ENCODE peak calls at places on chromosomes 4 and X, in four cellular contexts. One of them, this sample, is unnamed.

GRCh38 chr4:5890063-5890727 is 2.7 kb downstream of the CRMP1 start:
- DNase-seq in cardiac muscle cell: peak; percentile 72
- DNase-seq in left ventricle myocardium inferior: no peak
- DNase-seq in kidney: no peak
- DNase-seq in this sample: no peak

GRCh38 chr4:158159054-158159717 is 13.6 kb downstream of the GASK1B start:
- DNase-seq in left ventricle myocardium inferior: no peak
- DNase-seq in cardiac muscle cell: no peak
- DNase-seq in kidney: no peak
- DNase-seq in this sample: no peak

GRCh38 chrX:56764153-56764974 is 35.3 kb downstream of the NBDY start:
- DNase-seq in left ventricle myocardium inferior: no peak
- DNase-seq in kidney: peak; percentile 91
- DNase-seq in cardiac muscle cell: peak; percentile 41
- DNase-seq in this sample: peak; percentile 21

GRCh38 chr4:172982151-172982590 is 186.4 kb upstream of the GALNT7 start:
- DNase-seq in kidney: no peak
- DNase-seq in left ventricle myocardium inferior: no peak
- DNase-seq in cardiac muscle cell: no peak
- DNase-seq in this sample: no peak

GRCh38 chrX:72130762-72131231 is 918 bp downstream of the RTL5 start:
- DNase-seq in left ventricle myocardium inferior: no peak
- DNase-seq in cardiac muscle cell: no peak
- DNase-seq in kidney: peak; percentile 80
- DNase-seq in this sample: peak; percentile 19

GRCh38 chrX:50067435-50068292 is 133.1 kb downstream of the AKAP4 start:
- DNase-seq in left ventricle myocardium inferior: no peak
- DNase-seq in kidney: no peak
- DNase-seq in cardiac muscle cell: peak; percentile 72
- DNase-seq in this sample: no peak

GRCh38 chr4:26235500-26235899 is 85.3 kb upstream of the RBPJ start:
- DNase-seq in kidney: no peak
- DNase-seq in cardiac muscle cell: no peak
- DNase-seq in left ventricle myocardium inferior: peak; percentile 33
- DNase-seq in this sample: peak; percentile 13

GRCh38 chrX:118239471-118239870 is 106.4 kb upstream of the WDR44 start:
- DNase-seq in kidney: no peak
- DNase-seq in left ventricle myocardium inferior: peak; percentile 17
- DNase-seq in cardiac muscle cell: no peak
- DNase-seq in this sample: peak; percentile 10

GRCh38 chrX:17805120-17805519 is 56.0 kb downstream of the RAI2 start:
- DNase-seq in left ventricle myocardium inferior: no peak
- DNase-seq in cardiac muscle cell: no peak
- DNase-seq in kidney: no peak
- DNase-seq in this sample: no peak

GRCh38 chrX:72475338-72475737 is 97.3 kb downstream of the HDAC8 start:
- DNase-seq in cardiac muscle cell: no peak
- DNase-seq in kidney: no peak
- DNase-seq in left ventricle myocardium inferior: no peak
- DNase-seq in this sample: no peak

GRCh38 chr4:119315036-119315435 is 6.9 kb downstream of the FABP2 start:
- DNase-seq in cardiac muscle cell: no peak
- DNase-seq in left ventricle myocardium inferior: no peak
- DNase-seq in kidney: no peak
- DNase-seq in this sample: no peak

GRCh38 chrX:129759576-129760061 is 20.1 kb upstream of the SASH3 start:
- DNase-seq in left ventricle myocardium inferior: no peak
- DNase-seq in cardiac muscle cell: no peak
- DNase-seq in kidney: peak; percentile 71
- DNase-seq in this sample: peak; percentile 30

GRCh38 chrX:51144828-51145442 is 187.7 kb upstream of the NUDT10 start:
- DNase-seq in cardiac muscle cell: peak; percentile 71
- DNase-seq in left ventricle myocardium inferior: no peak
- DNase-seq in kidney: no peak
- DNase-seq in this sample: no peak

GRCh38 chr4:105061136-105061696 is 85.5 kb upstream of the TET2 start:
- DNase-seq in kidney: no peak
- DNase-seq in cardiac muscle cell: no peak
- DNase-seq in left ventricle myocardium inferior: no peak
- DNase-seq in this sample: no peak

GRCh38 chr4:141417387-141417786 is 196.7 kb downstream of the ZNF330 start:
- DNase-seq in kidney: no peak
- DNase-seq in cardiac muscle cell: no peak
- DNase-seq in left ventricle myocardium inferior: no peak
- DNase-seq in this sample: no peak

GRCh38 chr4:153731239-153731638 is 28.6 kb downstream of the RNF175 start:
- DNase-seq in kidney: no peak
- DNase-seq in cardiac muscle cell: no peak
- DNase-seq in left ventricle myocardium inferior: no peak
- DNase-seq in this sample: no peak

GRCh38 chr4:16225139-16225538 is 1.1 kb downstream of the TAPT1 start:
- DNase-seq in kidney: no peak
- DNase-seq in left ventricle myocardium inferior: no peak
- DNase-seq in cardiac muscle cell: no peak
- DNase-seq in this sample: no peak

GRCh38 chr4:174245714-174246113 is 37.8 kb downstream of the FBXO8 start:
- DNase-seq in cardiac muscle cell: no peak
- DNase-seq in kidney: no peak
- DNase-seq in left ventricle myocardium inferior: no peak
- DNase-seq in this sample: no peak

GRCh38 chr4:177687117-177687516 is 244.9 kb upstream of the AGA start:
- DNase-seq in cardiac muscle cell: no peak
- DNase-seq in left ventricle myocardium inferior: no peak
- DNase-seq in kidney: no peak
- DNase-seq in this sample: no peak

GRCh38 chr4:76301068-76301774 is 5.3 kb upstream of the STBD1 start:
- DNase-seq in left ventricle myocardium inferior: no peak
- DNase-seq in cardiac muscle cell: peak; percentile 74
- DNase-seq in kidney: no peak
- DNase-seq in this sample: no peak

GRCh38 chrX:46648660-46649059 is 75.1 kb downstream of the CHST7 start:
- DNase-seq in cardiac muscle cell: no peak
- DNase-seq in left ventricle myocardium inferior: no peak
- DNase-seq in kidney: no peak
- DNase-seq in this sample: no peak

GRCh38 chr4:138241281-138242075 is 671 bp downstream of the SLC7A11 start:
- DNase-seq in cardiac muscle cell: no peak
- DNase-seq in kidney: no peak
- DNase-seq in left ventricle myocardium inferior: no peak
- DNase-seq in this sample: no peak

GRCh38 chr4:39304651-39305050 is 61.5 kb downstream of the RFC1 start:
- DNase-seq in left ventricle myocardium inferior: no peak
- DNase-seq in cardiac muscle cell: no peak
- DNase-seq in kidney: no peak
- DNase-seq in this sample: no peak

GRCh38 chrX:55521687-55522086 is 32.0 kb upstream of the USP51 start:
- DNase-seq in left ventricle myocardium inferior: no peak
- DNase-seq in kidney: peak; percentile 39
- DNase-seq in cardiac muscle cell: no peak
- DNase-seq in this sample: no peak

GRCh38 chrX:96715412-96715940 is 30.8 kb downstream of the DIAPH2 start:
- DNase-seq in kidney: no peak
- DNase-seq in cardiac muscle cell: no peak
- DNase-seq in left ventricle myocardium inferior: no peak
- DNase-seq in this sample: no peak

GRCh38 chrX:7115557-7115956 is 32.0 kb upstream of the STS start:
- DNase-seq in cardiac muscle cell: no peak
- DNase-seq in kidney: no peak
- DNase-seq in left ventricle myocardium inferior: peak; percentile 41
- DNase-seq in this sample: peak; percentile 23

GRCh38 chrX:153744210-153745066 is 19.6 kb upstream of the PLXNB3 start:
- DNase-seq in cardiac muscle cell: peak; percentile 11
- DNase-seq in left ventricle myocardium inferior: no peak
- DNase-seq in kidney: peak; percentile 73
- DNase-seq in this sample: no peak

GRCh38 chr4:114265342-114265741 is 285.9 kb upstream of the ARSJ start:
- DNase-seq in kidney: no peak
- DNase-seq in cardiac muscle cell: no peak
- DNase-seq in left ventricle myocardium inferior: no peak
- DNase-seq in this sample: no peak

GRCh38 chrX:109848451-109849050 is 115.5 kb upstream of the ACSL4 start:
- DNase-seq in left ventricle myocardium inferior: no peak
- DNase-seq in cardiac muscle cell: no peak
- DNase-seq in kidney: no peak
- DNase-seq in this sample: no peak

DNA sequence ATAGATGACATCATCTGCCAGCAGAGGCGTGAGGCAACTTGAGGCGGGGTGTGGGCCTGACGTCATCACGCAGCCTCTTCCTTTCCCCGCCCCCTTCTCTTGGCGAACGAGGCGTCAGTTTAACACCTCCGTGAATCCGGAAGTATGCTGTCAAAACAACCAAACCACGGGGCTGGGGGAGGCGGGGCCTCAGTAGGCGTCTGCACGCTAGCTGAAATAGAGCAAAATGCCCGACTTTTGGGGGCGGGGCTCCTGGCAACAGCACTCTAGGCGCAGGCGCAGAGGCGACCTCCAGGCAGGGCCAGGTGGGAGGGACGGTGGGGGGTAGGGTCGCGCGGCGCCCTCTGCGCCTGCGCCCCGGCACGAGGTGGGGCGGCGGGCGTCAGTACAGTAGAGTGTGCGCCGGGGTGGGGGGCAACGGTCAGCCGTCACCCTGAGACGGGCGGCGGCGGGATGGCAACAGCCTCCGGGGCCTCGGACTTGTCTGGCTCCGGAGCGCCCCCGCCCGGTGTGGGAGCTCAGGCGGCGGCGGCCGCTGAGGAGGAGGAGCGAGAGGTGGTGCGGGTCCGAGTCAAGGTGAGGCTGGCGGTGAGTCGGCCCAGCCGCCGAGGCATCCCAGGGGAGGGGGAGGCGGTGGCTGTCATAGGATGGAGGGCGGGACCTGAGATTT is at the start of gene TBC1D25:
- DNase-seq in left ventricle myocardium inferior: peak; percentile 96
- DNase-seq in kidney: peak; percentile 99
- DNase-seq in cardiac muscle cell: peak; percentile 95
- DNase-seq in this sample: peak; percentile 94
- TF ChIP-seq CTCF in left ventricle myocardium inferior: peak; percentile 52
- TF ChIP-seq CTCF in kidney: peak; percentile 4
- TF ChIP-seq CTCF in cardiac muscle cell: peak; percentile 50
- TF ChIP-seq CTCF in this sample: peak; percentile 50

GRCh38 chr4:163332526-163333405 is at the start of gene NPY1R:
- DNase-seq in cardiac muscle cell: peak; percentile 87
- DNase-seq in left ventricle myocardium inferior: peak; percentile 48
- DNase-seq in kidney: peak; percentile 88
- DNase-seq in this sample: peak; percentile 55
- H3K9me3 ChIP-seq in cardiac muscle cell: no peaks in the 10 kb centered on the region
- H3K9me3 ChIP-seq in left ventricle myocardium inferior: no peaks in the 10 kb centered on the region
- H3K9me3 ChIP-seq in kidney: no peaks in the 10 kb centered on the region
- H3K9me3 ChIP-seq in this sample: no peaks in the 10 kb centered on the region

GRCh38 chrX:66110112-66110511 is 53.9 kb upstream of the HEPH start:
- DNase-seq in kidney: no peak
- DNase-seq in cardiac muscle cell: peak; percentile 2
- DNase-seq in left ventricle myocardium inferior: no peak
- DNase-seq in this sample: no peak
- TF ChIP-seq CTCF in kidney: no peak
- TF ChIP-seq CTCF in cardiac muscle cell: peak; percentile 44
- TF ChIP-seq CTCF in left ventricle myocardium inferior: peak; percentile 44
- TF ChIP-seq CTCF in this sample: no peak

DNA sequence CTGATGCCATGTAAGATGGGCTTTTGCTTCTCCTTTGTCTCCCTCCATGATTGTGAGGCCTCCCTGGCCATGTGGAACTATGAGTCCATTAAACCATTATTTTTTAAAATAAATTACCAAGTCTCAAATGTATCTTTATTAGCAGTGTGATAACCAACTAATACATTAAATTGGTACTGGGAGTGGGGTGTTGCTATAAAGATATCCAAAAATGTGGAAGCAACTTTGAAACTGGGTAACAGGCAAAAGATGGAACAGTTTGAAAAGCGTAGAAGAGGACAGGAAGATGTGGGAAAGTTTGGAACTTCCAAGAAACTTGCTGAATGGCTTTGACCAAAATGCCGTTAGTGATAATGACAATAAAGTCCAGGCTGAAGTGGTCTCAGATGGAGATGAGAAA is 526.7 kb downstream of the SH3BGRL start:
- DNase-seq in kidney: no peak
- DNase-seq in left ventricle myocardium inferior: no peak
- DNase-seq in cardiac muscle cell: no peak
- DNase-seq in this sample: no peak
- H3K9me3 ChIP-seq in kidney: no peaks in the 10 kb centered on the region
- H3K9me3 ChIP-seq in left ventricle myocardium inferior: peaks cover 32% of the 10 kb centered on the region
- H3K9me3 ChIP-seq in cardiac muscle cell: no peaks in the 10 kb centered on the region
- H3K9me3 ChIP-seq in this sample: peaks cover 6% of the 10 kb centered on the region

GRCh38 chr4:15144249-15144966 is 142.1 kb downstream of the CPEB2 start:
- DNase-seq in cardiac muscle cell: no peak
- DNase-seq in left ventricle myocardium inferior: no peak
- DNase-seq in kidney: no peak
- DNase-seq in this sample: peak; percentile 8

GRCh38 chr4:15143551-15143950 is 141.3 kb downstream of the CPEB2 start:
- DNase-seq in kidney: no peak
- DNase-seq in left ventricle myocardium inferior: no peak
- DNase-seq in cardiac muscle cell: no peak
- DNase-seq in this sample: no peak

GRCh38 chr4:15147709-15148651 is 145.7 kb downstream of the CPEB2 start:
- DNase-seq in left ventricle myocardium inferior: no peak
- DNase-seq in cardiac muscle cell: peak; percentile 69
- DNase-seq in kidney: no peak
- DNase-seq in this sample: no peak

GRCh38 chr4:15144967-15145295 is 142.7 kb downstream of the CPEB2 start:
- DNase-seq in kidney: no peak
- DNase-seq in cardiac muscle cell: no peak
- DNase-seq in left ventricle myocardium inferior: no peak
- DNase-seq in this sample: no peak

DNA sequence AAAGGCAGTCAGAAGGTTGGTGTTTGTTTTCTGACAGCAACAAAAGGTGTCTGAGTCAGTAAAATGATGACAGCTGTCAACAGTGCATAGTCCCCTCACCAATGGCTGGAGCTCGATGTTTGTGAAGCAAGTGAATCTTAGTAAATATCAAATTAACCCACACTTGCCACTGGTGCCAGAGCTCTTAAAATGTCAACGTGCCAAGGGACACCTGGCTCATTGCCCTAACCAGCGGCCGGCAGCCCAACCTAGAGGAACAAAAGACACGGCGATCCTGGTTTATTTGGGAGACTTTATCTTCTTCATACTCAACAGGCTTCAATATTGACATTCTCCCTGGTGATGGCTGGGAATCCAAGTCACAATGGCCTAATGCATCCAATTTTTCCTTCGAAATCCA is 143.4 kb downstream of the CPEB2 start:
- DNase-seq in kidney: no peak
- DNase-seq in left ventricle myocardium inferior: peak; percentile 45
- DNase-seq in cardiac muscle cell: no peak
- DNase-seq in this sample: no peak
- TF ChIP-seq CTCF in kidney: no peak
- TF ChIP-seq CTCF in left ventricle myocardium inferior: no peak
- TF ChIP-seq CTCF in cardiac muscle cell: no peak
- TF ChIP-seq CTCF in this sample: no peak

DNA sequence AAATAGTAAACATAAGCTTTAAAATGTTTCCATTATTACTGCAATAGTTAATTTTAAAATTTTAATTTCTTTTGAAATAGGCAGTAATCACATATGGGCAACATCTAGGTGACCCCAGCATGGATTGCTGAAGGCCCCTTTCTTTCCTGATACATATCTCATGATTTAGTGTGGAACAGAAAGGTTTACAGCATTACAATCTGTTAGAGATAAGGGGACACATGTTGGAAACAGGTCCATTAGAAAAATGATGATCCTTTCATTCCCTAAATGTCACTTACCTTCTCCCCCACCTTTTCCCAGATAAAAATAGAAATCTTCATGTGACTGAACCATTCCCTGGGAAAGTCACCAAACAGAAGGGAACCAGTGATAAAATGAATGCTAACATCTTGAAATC is 90.4 kb downstream of the RASL11B start:
- DNase-seq in left ventricle myocardium inferior: no peak
- DNase-seq in cardiac muscle cell: no peak
- DNase-seq in kidney: no peak
- DNase-seq in this sample: no peak
- H3K9me3 ChIP-seq in left ventricle myocardium inferior: no peaks in the 10 kb centered on the region
- H3K9me3 ChIP-seq in cardiac muscle cell: no peaks in the 10 kb centered on the region
- H3K9me3 ChIP-seq in kidney: no peaks in the 10 kb centered on the region
- H3K9me3 ChIP-seq in this sample: no peaks in the 10 kb centered on the region

This sample was measured in heart right ventricle.